ENCODE peak calls at places on chromosomes 2 and 18, in eight cellular contexts. U, N, X, K, I, H, Y and B are unnamed samples.

GRCh38 chr2:231343988-231344387 is 51.5 kb upstream of the B3GNT7 start:
- DNase-seq in U (no peak), N (no peak), X (no peak), K (no peak), I (no peak), H (no peak), Y (no peak), B (no peak)

GRCh38 chr2:230614913-230615332 is 97.7 kb upstream of the CAB39 start:
- DNase-seq in U (no peak), N (no peak), X (no peak), K (peak; percentile 78), I (no peak), H (peak; percentile 75), Y (no peak), B (no peak)

GRCh38 chr2:233288663-233289062 is 19.0 kb upstream of the SAG start:
- DNase-seq in U (no peak), N (no peak), X (no peak), K (no peak), I (no peak), H (no peak), Y (no peak), B (peak; percentile 29)

GRCh38 chr18:57951110-57951796 is 92.8 kb upstream of the NEDD4L start:
- DNase-seq in U (peak; percentile 57), N (no peak), X (no peak), K (no peak), I (no peak), H (peak; percentile 62), Y (no peak), B (no peak)

GRCh38 chr2:66854304-66854703 is 419.4 kb downstream of the MEIS1 start:
- DNase-seq in U (no peak), N (no peak), X (no peak), K (no peak), I (no peak), H (no peak), Y (no peak), B (no peak)

GRCh38 chr18:74416124-74416523 is 41.0 kb downstream of the DIPK1C start:
- DNase-seq in U (no peak), N (no peak), X (no peak), K (no peak), I (no peak), H (no peak), Y (no peak), B (no peak)

GRCh38 chr2:218856168-218856895 is 3.3 kb upstream of the WNT6 start:
- DNase-seq in U (no peak), N (no peak), X (no peak), K (no peak), I (no peak), H (no peak), Y (no peak), B (no peak)

GRCh38 chr2:42338567-42339190 is 22.3 kb downstream of the COX7A2L start:
- DNase-seq in U (no peak), N (no peak), X (no peak), K (no peak), I (no peak), H (no peak), Y (no peak), B (no peak)

GRCh38 chr2:146576301-146576700 is 1268.5 kb upstream of the ACVR2A start:
- DNase-seq in U (no peak), N (no peak), X (no peak), K (no peak), I (no peak), H (no peak), Y (no peak), B (peak; percentile 58)

GRCh38 chr2:206392118-206392517 is 51.2 kb upstream of the ADAM23 start:
- DNase-seq in U (peak; percentile 57), N (no peak), X (no peak), K (peak; percentile 45), I (no peak), H (peak; percentile 54), Y (peak; percentile 3), B (peak; percentile 63)

GRCh38 chr2:9380702-9381628 is 42.4 kb downstream of the ITGB1BP1 start:
- DNase-seq in U (peak; percentile 60), N (no peak), X (no peak), K (no peak), I (no peak), H (no peak), Y (no peak), B (no peak)

GRCh38 chr2:208033701-208034502 is 8.6 kb upstream of the PLEKHM3 start:
- DNase-seq in U (no peak), N (no peak), X (no peak), K (peak; percentile 64), I (no peak), H (no peak), Y (peak; percentile 26), B (no peak)